ENCODE peak calls at places on chromosomes 16 and 17, in six cellular contexts. S is HCT116, C is sigmoid colon, G is prostate gland, D is SK-N-SH, E is transverse colon. I is an unnamed sample.
A peak's percentile ranks its signal among the peaks of the same experiment; 100 is the strongest.

GRCh38 chr17:69643686-69644085 is 229.2 kb downstream of the MAP2K6 start:
- DNase-seq in G (no peak), S (no peak), D (no peak), C (no peak), E (no peak), I (no peak)

GRCh38 chr17:8473451-8474192 is 37.9 kb downstream of the NDEL1 start:
- DNase-seq in D (no peak), G (no peak), C (no peak), E (no peak), S (no peak), I (no peak)

GRCh38 chr17:47131761-47132160 is 57.3 kb downstream of the CDC27 start:
- DNase-seq in G (no peak), E (no peak), S (no peak), C (no peak), D (no peak), I (no peak)

GRCh38 chr17:59361916-59362810 is 30.7 kb downstream of the YPEL2 start:
- DNase-seq in D (no peak), G (no peak), S (no peak), C (peak; percentile 58), E (no peak), I (no peak)

GRCh38 chr16:1953734-1954133 is 755 bp downstream of the RPL3L start:
- DNase-seq in E (no peak), S (no peak), D (no peak), C (no peak), G (no peak), I (peak; percentile 69)

GRCh38 chr17:82892869-82893565 is 53.2 kb upstream of the ZNF750 start:
- DNase-seq in D (no peak), E (peak; percentile 45), C (no peak), S (no peak), G (no peak), I (peak; percentile 86)

GRCh38 chr16:70750893-70751467 is 50.0 kb downstream of the VAC14 start:
- DNase-seq in C (peak; percentile 95), G (no peak), S (no peak), D (no peak), E (peak; percentile 63), I (no peak)

GRCh38 chr17:55402374-55402773 is 19.3 kb downstream of the MMD start:
- DNase-seq in S (peak; percentile 6), D (no peak), C (no peak), E (no peak), G (no peak), I (no peak)

GRCh38 chr17:44607836-44608690 is 48.2 kb upstream of the MEIOC start:
- DNase-seq in S (no peak), G (no peak), C (no peak), E (no peak), D (peak; percentile 89), I (no peak)

GRCh38 chr17:78990349-78991016 is 10.8 kb upstream of the LGALS3BP start:
- DNase-seq in D (peak; percentile 22), G (no peak), C (peak; percentile 63), E (peak; percentile 7), S (no peak), I (peak; percentile 67)

GRCh38 chr17:78128616-78129384 is at the start of gene TMC6:
- DNase-seq in G (peak; percentile 59), C (peak; percentile 66), S (peak; percentile 64), E (peak; percentile 83), D (peak; percentile 93), I (peak; percentile 94)

GRCh38 chr17:47998044-47998443 is 27.1 kb downstream of the CDK5RAP3 start:
- DNase-seq in S (no peak), C (no peak), E (no peak), G (no peak), D (no peak), I (no peak)

GRCh38 chr17:77491921-77492445 is 351.2 kb downstream of the SEC14L1 start:
- DNase-seq in E (peak; percentile 70), S (no peak), C (peak; percentile 65), G (no peak), D (no peak), I (peak; percentile 84)

GRCh38 chr17:19714542-19715411 is 1.6 kb downstream of the SLC47A2 start:
- DNase-seq in S (no peak), C (peak; percentile 64), E (no peak), D (no peak), G (no peak), I (no peak)

GRCh38 chr17:7856081-7856791 is 1.1 kb downstream of the NAA38 start:
- DNase-seq in C (peak; percentile 83), S (no peak), D (peak; percentile 59), G (peak; percentile 53), E (peak; percentile 80), I (peak; percentile 91)

GRCh38 chr17:43371227-43371821 is 27.5 kb upstream of the ARL4D start:
- DNase-seq in D (no peak), S (no peak), C (no peak), E (no peak), G (no peak), I (no peak)

GRCh38 chr16:8751481-8752311 is 45.7 kb downstream of the TMEM186 start:
- DNase-seq in E (no peak), D (no peak), C (peak; percentile 24), G (no peak), S (peak; percentile 12), I (peak; percentile 29)

GRCh38 chr17:12618557-12618956 is 47.1 kb upstream of the MYOCD start:
- DNase-seq in C (no peak), S (no peak), E (no peak), G (no peak), D (no peak), I (no peak)

GRCh38 chr17:45927247-45927646 is 32.9 kb downstream of the MAPT start:
- DNase-seq in C (no peak), G (no peak), D (no peak), E (no peak), S (no peak), I (no peak)
- TF ChIP-seq POLR2AphosphoS5 in C (no peak), G (no peak), D (no peak), E (no peak), S (no peak), I (no peak)

GRCh38 chr17:57540596-57540995 is 204.5 kb downstream of the CCDC182 start:
- DNase-seq in C (no peak), S (no peak), E (peak; percentile 18), D (no peak), G (no peak), I (no peak)

GRCh38 chr17:57537524-57538410 is 207.3 kb downstream of the CCDC182 start:
- DNase-seq in D (peak; percentile 57), C (no peak), G (no peak), S (no peak), E (no peak), I (no peak)

GRCh38 chr17:57536789-57537523 is 208.1 kb downstream of the CCDC182 start:
- DNase-seq in D (peak; percentile 74), S (no peak), G (no peak), C (no peak), E (no peak), I (no peak)

GRCh38 chr17:57539528-57540301 is 205.4 kb downstream of the CCDC182 start:
- DNase-seq in S (no peak), D (no peak), E (no peak), G (no peak), C (no peak), I (no peak)

GRCh38 chr17:57538730-57539456 is 206.2 kb downstream of the CCDC182 start:
- DNase-seq in C (no peak), E (no peak), G (no peak), S (no peak), D (no peak), I (no peak)
- H3K27ac ChIP-seq in C (no peak overlapping the region), E (no peak overlapping the region), G (no peak overlapping the region), S (no peak overlapping the region), D (peak overlapping the region; percentile 47), I (peak overlapping the region; percentile 75)

GRCh38 chr17:5741810-5742209 is 157.5 kb upstream of the NLRP1 start:
- DNase-seq in G (no peak), E (no peak), D (no peak), S (no peak), C (no peak), I (no peak)

GRCh38 chr17:5745091-5745820 is 160.9 kb upstream of the NLRP1 start:
- DNase-seq in D (no peak), C (no peak), E (no peak), G (no peak), S (no peak), I (no peak)

GRCh38 chr17:5747964-5748363 is 163.7 kb upstream of the NLRP1 start:
- DNase-seq in D (no peak), C (no peak), E (no peak), G (no peak), S (no peak), I (no peak)

GRCh38 chr17:5747276-5747675 is 163.0 kb upstream of the NLRP1 start:
- DNase-seq in E (no peak), D (no peak), G (no peak), S (no peak), C (no peak), I (no peak)
- TF ChIP-seq POLR2AphosphoS5 in E (no peak), D (no peak), G (no peak), S (no peak), C (no peak), I (no peak)

GRCh38 chr17:39769974-39770587 is 32.3 kb downstream of the GRB7 start:
- DNase-seq in C (no peak), S (peak; percentile 63), G (peak; percentile 62), E (no peak), D (no peak), I (no peak)
- H3K27ac ChIP-seq in C (no peak overlapping the region), S (no peak overlapping the region), G (no peak overlapping the region), E (peak overlapping the region; percentile 61), D (no peak overlapping the region), I (peak overlapping the region; percentile 2)

DNA sequence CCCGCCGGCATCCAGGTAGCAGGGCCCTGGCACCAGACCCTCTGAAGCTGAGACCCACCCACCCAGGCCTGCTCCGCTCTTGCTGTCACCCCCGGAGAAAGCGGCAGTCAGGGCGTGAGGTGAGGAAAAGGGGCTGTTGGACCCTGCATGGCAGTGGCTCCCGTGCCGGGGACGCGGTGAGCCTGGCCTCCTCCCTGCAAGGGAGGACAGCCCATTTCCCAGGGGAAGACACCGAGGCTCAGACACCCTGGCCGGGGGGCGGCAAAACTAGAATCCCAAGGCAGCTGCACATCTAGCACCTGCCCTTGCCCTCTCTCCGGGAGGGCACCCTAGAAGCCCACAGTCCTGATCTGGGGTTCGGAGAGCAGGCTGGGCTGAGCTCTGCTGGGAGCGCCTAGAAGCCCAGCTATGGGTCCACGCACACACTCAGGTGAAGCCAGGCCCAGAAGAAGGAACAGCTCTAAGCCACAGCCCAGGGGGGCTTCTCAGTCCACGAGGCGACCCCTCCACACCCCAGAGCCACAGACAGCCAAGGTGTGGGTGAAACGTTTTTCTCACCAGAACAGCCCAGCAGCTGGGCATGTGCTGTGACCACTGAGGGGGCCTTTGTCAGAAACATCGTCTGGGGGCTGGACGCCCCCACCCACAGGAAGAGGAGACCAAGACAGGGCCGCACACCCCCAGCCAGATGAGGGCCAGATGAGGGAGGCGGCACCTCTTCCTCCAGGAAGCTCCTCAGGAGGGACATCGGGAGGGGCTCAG is 22.4 kb downstream of the SLC7A5 start:
- DNase-seq in S (no peak), G (no peak), E (no peak), D (no peak), C (no peak), I (no peak)
- TF ChIP-seq POLR2AphosphoS5 in S (no peak), G (no peak), E (no peak), D (no peak), C (no peak), I (no peak)